ENCODE peak calls at places on chromosome 1, in nine cellular contexts. One of them, this sample, is unnamed.

GRCh38 chr1:150895618-150896017 is 8.7 kb downstream of the CTXND2 start:
- DNase-seq in kidney tubule cell: peak
- DNase-seq in central memory CD8-positive, alpha-beta T cell: no peak
- DNase-seq in NB4: no peak
- DNase-seq in NCI-H774: no peak
- DNase-seq in substantia nigra: no peak
- DNase-seq in stimulated activated CD4-positive, alpha-beta T cell treated with anti-CD3 and anti-CD28 coated beads, Interleukin-1b, Interleukin-23, amount 100 ng/mL, for 24 hours: no peak
- DNase-seq in AG09319: no peak
- DNase-seq in iris pigment epithelial cell: peak
- DNase-seq in this sample: no peak

GRCh38 chr1:84732520-84732919 is 42.3 kb upstream of the SSX2IP start:
- DNase-seq in NCI-H774: no peak
- DNase-seq in stimulated activated CD4-positive, alpha-beta T cell treated with anti-CD3 and anti-CD28 coated beads, Interleukin-1b, Interleukin-23, amount 100 ng/mL, for 24 hours: no peak
- DNase-seq in AG09319: no peak
- DNase-seq in NB4: no peak
- DNase-seq in central memory CD8-positive, alpha-beta T cell: no peak
- DNase-seq in iris pigment epithelial cell: no peak
- DNase-seq in kidney tubule cell: no peak
- DNase-seq in substantia nigra: no peak
- DNase-seq in this sample: no peak

GRCh38 chr1:204984499-204984898 is 58.5 kb upstream of the CNTN2 start:
- DNase-seq in central memory CD8-positive, alpha-beta T cell: no peak
- DNase-seq in AG09319: no peak
- DNase-seq in iris pigment epithelial cell: no peak
- DNase-seq in stimulated activated CD4-positive, alpha-beta T cell treated with anti-CD3 and anti-CD28 coated beads, Interleukin-1b, Interleukin-23, amount 100 ng/mL, for 24 hours: no peak
- DNase-seq in NB4: no peak
- DNase-seq in kidney tubule cell: no peak
- DNase-seq in NCI-H774: no peak
- DNase-seq in substantia nigra: no peak
- DNase-seq in this sample: no peak

GRCh38 chr1:170027760-170028159 is 46.7 kb downstream of the KIFAP3 start:
- DNase-seq in kidney tubule cell: no peak
- DNase-seq in NB4: no peak
- DNase-seq in central memory CD8-positive, alpha-beta T cell: no peak
- DNase-seq in NCI-H774: no peak
- DNase-seq in iris pigment epithelial cell: no peak
- DNase-seq in substantia nigra: no peak
- DNase-seq in stimulated activated CD4-positive, alpha-beta T cell treated with anti-CD3 and anti-CD28 coated beads, Interleukin-1b, Interleukin-23, amount 100 ng/mL, for 24 hours: no peak
- DNase-seq in AG09319: no peak
- DNase-seq in this sample: no peak

GRCh38 chr1:26780344-26780957 is 7.3 kb upstream of the PIGV start:
- DNase-seq in iris pigment epithelial cell: no peak
- DNase-seq in substantia nigra: peak
- DNase-seq in NB4: no peak
- DNase-seq in kidney tubule cell: no peak
- DNase-seq in NCI-H774: no peak
- DNase-seq in stimulated activated CD4-positive, alpha-beta T cell treated with anti-CD3 and anti-CD28 coated beads, Interleukin-1b, Interleukin-23, amount 100 ng/mL, for 24 hours: no peak
- DNase-seq in AG09319: no peak
- DNase-seq in central memory CD8-positive, alpha-beta T cell: no peak
- DNase-seq in this sample: no peak

GRCh38 chr1:25658791-25659431 is 42.3 kb downstream of the MAN1C1 start:
- DNase-seq in NB4: no peak
- DNase-seq in AG09319: no peak
- DNase-seq in kidney tubule cell: peak
- DNase-seq in iris pigment epithelial cell: no peak
- DNase-seq in NCI-H774: no peak
- DNase-seq in substantia nigra: no peak
- DNase-seq in central memory CD8-positive, alpha-beta T cell: no peak
- DNase-seq in stimulated activated CD4-positive, alpha-beta T cell treated with anti-CD3 and anti-CD28 coated beads, Interleukin-1b, Interleukin-23, amount 100 ng/mL, for 24 hours: no peak
- DNase-seq in this sample: peak

GRCh38 chr1:206484901-206485300 is 14.6 kb downstream of the IKBKE start:
- DNase-seq in iris pigment epithelial cell: no peak
- DNase-seq in substantia nigra: no peak
- DNase-seq in central memory CD8-positive, alpha-beta T cell: no peak
- DNase-seq in AG09319: no peak
- DNase-seq in stimulated activated CD4-positive, alpha-beta T cell treated with anti-CD3 and anti-CD28 coated beads, Interleukin-1b, Interleukin-23, amount 100 ng/mL, for 24 hours: no peak
- DNase-seq in kidney tubule cell: no peak
- DNase-seq in NCI-H774: no peak
- DNase-seq in NB4: no peak
- DNase-seq in this sample: no peak

GRCh38 chr1:244353572-244354091 is 98.1 kb downstream of the ADSS2 start:
- DNase-seq in central memory CD8-positive, alpha-beta T cell: no peak
- DNase-seq in substantia nigra: no peak
- DNase-seq in stimulated activated CD4-positive, alpha-beta T cell treated with anti-CD3 and anti-CD28 coated beads, Interleukin-1b, Interleukin-23, amount 100 ng/mL, for 24 hours: no peak
- DNase-seq in NB4: peak
- DNase-seq in kidney tubule cell: peak
- DNase-seq in AG09319: peak
- DNase-seq in NCI-H774: no peak
- DNase-seq in iris pigment epithelial cell: peak
- DNase-seq in this sample: no peak

This sample was measured in LNCaP clone FGC.